ENCODE peak calls at places on chromosomes 5 and 9, in four cellular contexts. I is psoas muscle, P is fibroblast of lung, W is tibial artery. N is an unnamed sample. For H3K4me1, H3K27me3 and H3K9me3, the result is how much of the 10 kb centered on the place peaks cover.

GRCh38 chr9:38067611-38067891 is 1.5 kb downstream of the SHB start:
- DNase-seq in I (peak), P (no peak), W (no peak), N (no peak)

GRCh38 chr5:124718376-124718775 is 28.1 kb downstream of the ZNF608 start:
- DNase-seq in I (no peak), P (peak), W (no peak), N (no peak)

GRCh38 chr5:158494541-158494940 is 605.2 kb downstream of the EBF1 start:
- DNase-seq in I (no peak), P (no peak), W (no peak), N (no peak)

GRCh38 chr5:61597684-61598083 is 265.6 kb downstream of the ZSWIM6 start:
- DNase-seq in I (no peak), P (no peak), W (no peak), N (no peak)

GRCh38 chr5:82467006-82467561 is 188.9 kb upstream of the RPS23 start:
- DNase-seq in I (peak), P (no peak), W (peak), N (no peak)

GRCh38 chr9:88991066-88992030 is at the start of gene S1PR3:
- DNase-seq in I (peak), P (peak), W (peak), N (no peak)

GRCh38 chr9:126638571-126639132 is 24.9 kb downstream of the LMX1B start:
- DNase-seq in I (no peak), P (no peak), W (no peak), N (no peak)

GRCh38 chr5:116153687-116154174 is 68.9 kb downstream of the COMMD10 start:
- DNase-seq in I (no peak), P (no peak), W (no peak), N (no peak)

GRCh38 chr9:106039151-106039935 is 345.0 kb downstream of the TMEM38B start:
- DNase-seq in I (no peak), P (no peak), W (no peak), N (no peak)

GRCh38 chr9:128260340-128260739 is 15.5 kb downstream of the GOLGA2 start:
- DNase-seq in I (no peak), P (no peak), W (no peak), N (no peak)

GRCh38 chr9:27053369-27054057 is 48.0 kb upstream of the LRRC19 start:
- DNase-seq in I (no peak), P (peak), W (no peak), N (no peak)

GRCh38 chr5:62578540-62578939 is at the start of gene LRRC70:
- DNase-seq in I (no peak), P (peak), W (no peak), N (no peak)

GRCh38 chr5:55823151-55823796 is 27.9 kb upstream of the IL31RA start:
- DNase-seq in I (no peak), P (no peak), W (no peak), N (no peak)

GRCh38 chr5:141821430-141821925 is 56.7 kb downstream of the PCDH1 start:
- DNase-seq in I (no peak), P (peak), W (no peak), N (no peak)

GRCh38 chr9:22307013-22307711 is 139.5 kb upstream of the DMRTA1 start:
- DNase-seq in I (no peak), P (peak), W (no peak), N (no peak)

GRCh38 chr5:57175586-57175985 is 1.7 kb downstream of the GPBP1 start:
- DNase-seq in I (no peak), P (no peak), W (no peak), N (no peak)

GRCh38 chr9:69319324-69320040 is 5.5 kb upstream of the ENTREP1 start:
- DNase-seq in I (no peak), P (no peak), W (no peak), N (no peak)

GRCh38 chr5:77620404-77620803 is 18.1 kb downstream of the OTP start:
- DNase-seq in I (no peak), P (no peak), W (no peak), N (no peak)

GRCh38 chr5:114185274-114185673 is 176.6 kb upstream of the KCNN2 start:
- DNase-seq in I (peak), P (no peak), W (no peak), N (no peak)

GRCh38 chr9:84917366-84918063 is 248.0 kb downstream of the NTRK2 start:
- DNase-seq in I (no peak), P (no peak), W (no peak), N (no peak)

GRCh38 chr9:111720170-111720569 is 58.8 kb downstream of the GNG10 start:
- DNase-seq in I (no peak), P (no peak), W (no peak), N (no peak)

GRCh38 chr9:68702493-68702892 is 2.5 kb upstream of the PIP5K1B start:
- DNase-seq in I (no peak), P (no peak), W (no peak), N (no peak)

GRCh38 chr5:73792687-73793320 is 166.8 kb downstream of the ARHGEF28 start:
- DNase-seq in I (peak), P (peak), W (peak), N (peak)

GRCh38 chr5:138459311-138459710 is 6.0 kb upstream of the EGR1 start:
- DNase-seq in I (no peak), P (no peak), W (no peak), N (peak)

GRCh38 chr5:96855041-96855872 is 21.0 kb upstream of the ERAP2 start:
- DNase-seq in I (no peak), P (peak), W (no peak), N (no peak)

GRCh38 chr9:91196103-91196761 is 165.5 kb downstream of the AUH start:
- DNase-seq in I (no peak), P (no peak), W (no peak), N (no peak)
- H3K4me1 ChIP-seq in I (half or more), P (under half), W (under half), N (under half)

GRCh38 chr5:129460121-129460950 is at the start of gene ADAMTS19:
- DNase-seq in I (no peak), P (peak), W (no peak), N (no peak)
- H3K27me3 ChIP-seq in I (under half), P (under half), W (under half), N (under half)

GRCh38 chr9:122609810-122610209 is 4.7 kb upstream of the OR1Q1 start:
- DNase-seq in I (no peak), P (no peak), W (no peak), N (no peak)

DNA sequence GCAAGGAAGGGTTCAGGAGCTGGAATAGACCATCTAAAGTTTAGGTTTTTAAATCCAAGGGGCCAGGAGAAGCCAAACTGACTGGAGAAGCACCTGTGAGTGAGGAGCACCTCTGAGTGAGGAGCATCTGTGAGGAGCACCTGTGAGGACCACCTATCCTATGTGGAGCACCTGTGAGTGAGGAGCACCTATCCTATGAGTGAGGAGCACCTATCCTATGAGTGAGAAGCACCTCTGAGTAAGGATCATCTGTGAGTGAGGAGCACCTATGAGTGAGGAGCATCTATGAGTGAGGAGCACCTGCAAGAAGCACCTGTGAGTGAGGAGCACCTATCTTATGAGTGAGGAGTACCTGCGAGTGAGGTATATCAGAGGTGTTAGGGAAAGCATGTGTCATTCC is 8.0 kb upstream of the OR1Q1 start:
- DNase-seq in I (no peak), P (no peak), W (no peak), N (no peak)
- H3K9me3 ChIP-seq in I (under half), P (under half), W (under half), N (under half)

DNA sequence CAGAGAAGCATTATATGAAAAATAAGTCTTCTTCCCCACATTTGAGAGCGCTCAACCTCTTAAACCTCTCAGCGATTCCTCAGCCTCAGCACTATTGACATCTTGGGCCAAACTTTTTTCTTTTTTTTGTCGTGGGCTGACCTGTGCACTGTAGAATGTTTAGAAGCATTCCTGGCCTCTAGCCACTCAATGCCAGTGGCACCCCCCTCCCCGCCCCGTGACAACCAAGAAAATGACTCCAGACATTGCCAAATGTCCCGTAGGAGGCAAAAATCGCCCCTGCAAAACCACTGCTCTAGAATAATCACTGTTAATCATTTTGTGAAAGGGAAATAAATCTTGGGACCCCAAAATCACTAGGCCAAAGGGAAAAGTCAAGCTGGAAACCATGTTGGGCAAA is 129.1 kb upstream of the BOD1 start:
- DNase-seq in I (no peak), P (no peak), W (no peak), N (no peak)
- H3K4me1 ChIP-seq in I (under half), P (under half), W (under half), N (under half)

GRCh38 chr5:176863765-176864098 is 35.4 kb downstream of the HK3 start:
- DNase-seq in I (no peak), P (no peak), W (no peak), N (no peak)
- H3K27me3 ChIP-seq in I (under half), P (under half), W (under half), N (under half)

DNA sequence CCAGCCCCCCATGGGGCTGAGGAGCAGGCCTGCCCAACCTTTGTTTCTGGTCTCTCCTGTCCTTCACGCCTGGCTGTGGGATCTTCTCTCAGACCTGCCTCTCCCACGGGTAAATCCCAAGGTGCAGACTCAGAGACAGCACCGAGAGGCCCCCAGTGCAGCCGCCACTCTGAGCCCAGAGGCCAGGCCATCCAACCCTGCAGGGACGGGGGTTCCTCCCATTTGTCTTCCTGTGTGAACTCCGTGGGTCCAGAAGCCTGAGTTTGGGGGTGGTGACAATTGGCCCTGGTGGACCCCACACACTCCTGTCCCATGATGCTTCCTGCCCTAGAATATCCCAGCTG is 123.4 kb downstream of the ADAMTS2 start:
- DNase-seq in I (no peak), P (no peak), W (no peak), N (no peak)
- H3K9me3 ChIP-seq in I (under half), P (under half), W (under half), N (under half)

GRCh38 chr9:91151741-91152095 is 210.0 kb downstream of the AUH start:
- DNase-seq in I (no peak), P (no peak), W (no peak), N (no peak)

GRCh38 chr9:91151014-91151740 is 210.5 kb downstream of the AUH start:
- DNase-seq in I (no peak), P (peak), W (no peak), N (no peak)

GRCh38 chr9:91148306-91148705 is 213.4 kb downstream of the AUH start:
- DNase-seq in I (no peak), P (no peak), W (no peak), N (no peak)

GRCh38 chr9:91147079-91147708 is 214.5 kb downstream of the AUH start:
- DNase-seq in I (no peak), P (no peak), W (no peak), N (no peak)

DNA sequence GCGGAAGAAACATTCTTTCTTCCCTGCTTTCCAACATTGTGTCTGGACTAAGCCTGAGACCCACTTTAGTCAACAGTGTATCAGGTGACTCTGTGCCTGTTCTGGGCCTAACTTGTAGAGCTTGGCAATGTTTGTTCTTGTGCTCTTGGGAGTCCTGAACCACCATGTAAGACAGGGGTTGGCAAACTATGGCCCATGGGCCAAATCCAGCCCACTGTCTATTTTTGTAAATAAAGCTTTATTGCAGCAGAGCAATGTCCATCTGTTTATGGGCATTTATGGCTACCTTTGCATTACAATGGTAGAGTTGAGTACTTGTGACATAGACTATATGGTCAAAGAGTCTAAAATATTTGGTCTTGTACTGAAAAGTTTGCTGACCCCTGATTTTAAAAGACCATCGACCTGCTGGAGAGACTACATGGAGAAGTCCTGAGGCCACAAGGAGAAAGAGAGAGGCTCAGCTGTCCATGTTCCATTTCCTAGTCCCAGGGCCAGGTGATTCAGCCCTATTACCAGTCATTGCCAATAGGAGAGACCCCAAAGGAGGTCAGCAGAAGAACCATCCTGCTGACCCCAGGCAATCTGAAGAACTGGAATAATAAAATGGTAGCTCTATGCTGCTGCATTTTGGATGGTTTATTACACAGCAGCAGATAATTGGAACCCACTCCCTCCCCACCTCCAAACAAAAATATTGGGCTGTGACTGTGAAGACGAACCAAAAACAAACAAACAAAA is 211.3 kb downstream of the AUH start:
- DNase-seq in I (no peak), P (no peak), W (no peak), N (no peak)
- H3K4me1 ChIP-seq in I (under half), P (under half), W (under half), N (under half)

GRCh38 chr9:132245465-132245864 is 83.6 kb downstream of the NTNG2 start:
- DNase-seq in I (no peak), P (no peak), W (no peak), N (no peak)
- H3K27me3 ChIP-seq in I (under half), P (under half), W (under half), N (under half)